ENCODE peak calls at places on chromosomes 3 and 15, in seven cellular contexts. V is ovary, A is transverse colon, L is IMR-90, N is prostate gland, Q is endothelial cell of umbilical vein, Z is A549. J is an unnamed sample.

GRCh38 chr3:49120438-49121135 is at the start of gene USP19:
- DNase-seq in V (peak; percentile 95), A (peak; percentile 97), L (peak; percentile 90), N (peak; percentile 94), Q (peak; percentile 94), Z (peak; percentile 91), J (peak; percentile 93)

GRCh38 chr3:87002346-87002745 is 11.4 kb upstream of the VGLL3 start:
- DNase-seq in V (no peak), A (no peak), L (no peak), N (no peak), Q (no peak), Z (no peak), J (no peak)

GRCh38 chr15:73844356-73844755 is 29.0 kb upstream of the TBC1D21 start:
- DNase-seq in V (no peak), A (no peak), L (peak; percentile 44), N (no peak), Q (no peak), Z (no peak), J (no peak)

GRCh38 chr3:33645060-33645841 is 72.8 kb downstream of the CLASP2 start:
- DNase-seq in V (no peak), A (no peak), L (peak; percentile 6), N (no peak), Q (peak; percentile 41), Z (no peak), J (peak; percentile 32)

GRCh38 chr3:21390856-21391255 is 360.2 kb downstream of the ZNF385D start:
- DNase-seq in V (no peak), A (no peak), L (no peak), N (no peak), Q (no peak), Z (no peak), J (no peak)

GRCh38 chr3:134718736-134719135 is 67.9 kb upstream of the KY start:
- DNase-seq in V (no peak), A (no peak), L (peak; percentile 5), N (no peak), Q (no peak), Z (no peak), J (no peak)

GRCh38 chr3:48459331-48459730 is 12.8 kb downstream of the ATRIP start:
- DNase-seq in V (no peak), A (no peak), L (no peak), N (no peak), Q (no peak), Z (no peak), J (no peak)

GRCh38 chr3:135012101-135012500 is 217.0 kb downstream of the EPHB1 start:
- DNase-seq in V (no peak), A (no peak), L (no peak), N (peak; percentile 10), Q (no peak), Z (no peak), J (no peak)

GRCh38 chr15:101168898-101169297 is 83.0 kb downstream of the CHSY1 start:
- DNase-seq in V (no peak), A (no peak), L (no peak), N (no peak), Q (no peak), Z (no peak), J (no peak)

GRCh38 chr15:101169457-101170071 is 82.3 kb downstream of the CHSY1 start:
- DNase-seq in V (no peak), A (no peak), L (peak; percentile 69), N (no peak), Q (no peak), Z (no peak), J (no peak)

GRCh38 chr15:101172421-101173097 is 79.3 kb downstream of the CHSY1 start:
- DNase-seq in V (no peak), A (no peak), L (peak; percentile 70), N (no peak), Q (no peak), Z (no peak), J (no peak)

GRCh38 chr15:101171954-101172353 is 79.9 kb downstream of the CHSY1 start:
- DNase-seq in V (no peak), A (no peak), L (no peak), N (no peak), Q (no peak), Z (no peak), J (no peak)

DNA sequence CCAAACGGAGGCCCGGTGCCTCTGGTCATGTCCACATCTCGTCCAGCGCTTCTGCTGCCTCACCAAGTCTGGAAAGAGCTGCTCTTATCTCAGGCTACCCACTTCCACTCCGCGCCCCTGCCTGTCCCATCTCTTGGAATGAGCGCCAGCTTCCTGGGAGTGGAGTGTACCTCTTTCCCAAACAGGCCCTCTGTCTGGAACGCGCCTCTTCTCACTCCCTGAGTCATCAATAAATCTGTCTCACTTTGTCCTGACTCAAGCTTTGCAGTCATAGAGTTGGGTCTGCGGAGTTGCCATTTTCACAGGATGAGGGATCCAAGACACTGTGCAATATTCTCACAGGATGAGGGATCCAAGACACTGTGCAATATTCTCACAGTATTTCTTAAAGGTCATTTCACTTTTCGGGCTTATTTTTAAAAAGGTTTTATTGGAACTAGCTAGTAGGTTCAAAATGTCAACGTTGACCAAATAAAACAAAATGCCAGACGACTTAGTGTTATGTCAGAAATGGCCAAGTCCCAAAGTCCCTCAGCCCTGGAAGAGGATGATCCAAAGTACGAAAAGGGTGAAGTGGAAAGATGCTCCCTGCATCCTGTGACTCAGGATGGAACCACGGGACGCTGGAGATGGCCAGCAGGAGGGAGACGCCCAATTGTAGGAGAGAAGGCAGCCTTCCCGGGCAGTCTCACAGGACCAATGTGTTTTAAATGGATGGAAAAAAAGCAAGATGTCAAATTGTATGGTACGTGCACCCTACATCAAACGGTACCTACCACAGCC is 81.1 kb downstream of the CHSY1 start:
- DNase-seq in V (no peak), A (no peak), L (peak; percentile 87), N (no peak), Q (no peak), Z (no peak), J (no peak)
- H3K27ac ChIP-seq in V (no peak overlapping the region), A (no peak overlapping the region), L (peak overlapping the region; percentile 45), N (peak overlapping the region; percentile 44), Q (no peak overlapping the region), Z (no peak overlapping the region), J (peak overlapping the region; percentile 38)

DNA sequence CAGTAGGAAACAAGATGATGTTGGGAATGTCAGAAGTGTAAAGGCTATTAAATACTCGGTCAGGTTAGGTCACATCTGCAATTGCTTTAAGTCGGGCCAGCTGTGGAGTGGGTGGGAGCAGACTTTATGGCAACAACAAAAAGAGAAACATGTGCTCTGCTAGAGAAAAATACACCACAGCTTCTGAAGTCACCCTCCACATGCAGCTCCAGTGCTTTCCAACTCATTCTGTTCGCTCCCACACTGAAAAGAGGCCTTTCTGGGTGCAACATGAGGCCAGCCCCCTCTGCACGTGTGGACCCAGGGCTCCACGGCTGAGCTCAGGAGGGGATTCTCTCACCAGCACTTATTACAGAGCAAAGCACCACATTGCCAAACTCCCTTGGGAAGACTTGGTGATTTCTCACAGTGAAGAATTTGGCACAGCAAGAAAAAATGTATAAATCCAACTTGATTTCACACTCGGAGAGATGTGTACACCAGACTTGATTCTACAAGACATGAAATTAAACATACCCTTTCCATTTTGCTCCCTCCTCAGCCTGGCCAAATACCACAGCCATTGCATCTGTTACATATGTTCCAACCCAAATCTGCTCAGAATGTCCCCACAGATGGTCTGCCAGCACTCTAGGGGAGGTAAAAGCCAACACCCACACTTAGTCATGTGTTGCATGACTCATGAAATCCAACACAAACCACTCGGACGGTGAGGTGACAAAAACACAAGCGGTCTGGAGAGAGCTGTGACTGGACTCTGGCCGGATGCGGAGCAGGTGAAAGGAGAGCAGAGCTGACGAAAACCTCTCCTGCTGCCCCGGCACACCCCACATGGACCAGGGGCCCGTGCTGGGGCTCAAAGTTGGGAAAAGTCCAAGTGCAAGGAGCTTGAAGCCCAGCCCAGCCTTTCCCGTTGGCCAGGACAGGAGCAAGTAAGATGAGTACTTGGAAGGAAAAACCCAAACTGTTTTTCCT is 74.6 kb downstream of the ITGB5 start:
- DNase-seq in V (peak; percentile 68), A (peak; percentile 79), L (peak; percentile 99), N (no peak), Q (peak; percentile 9), Z (peak; percentile 91), J (no peak)
- TF ChIP-seq POLR2A in V (no peak), A (no peak), L (no peak), N (no peak), Q (no peak), Z (no peak), J (no peak)

DNA sequence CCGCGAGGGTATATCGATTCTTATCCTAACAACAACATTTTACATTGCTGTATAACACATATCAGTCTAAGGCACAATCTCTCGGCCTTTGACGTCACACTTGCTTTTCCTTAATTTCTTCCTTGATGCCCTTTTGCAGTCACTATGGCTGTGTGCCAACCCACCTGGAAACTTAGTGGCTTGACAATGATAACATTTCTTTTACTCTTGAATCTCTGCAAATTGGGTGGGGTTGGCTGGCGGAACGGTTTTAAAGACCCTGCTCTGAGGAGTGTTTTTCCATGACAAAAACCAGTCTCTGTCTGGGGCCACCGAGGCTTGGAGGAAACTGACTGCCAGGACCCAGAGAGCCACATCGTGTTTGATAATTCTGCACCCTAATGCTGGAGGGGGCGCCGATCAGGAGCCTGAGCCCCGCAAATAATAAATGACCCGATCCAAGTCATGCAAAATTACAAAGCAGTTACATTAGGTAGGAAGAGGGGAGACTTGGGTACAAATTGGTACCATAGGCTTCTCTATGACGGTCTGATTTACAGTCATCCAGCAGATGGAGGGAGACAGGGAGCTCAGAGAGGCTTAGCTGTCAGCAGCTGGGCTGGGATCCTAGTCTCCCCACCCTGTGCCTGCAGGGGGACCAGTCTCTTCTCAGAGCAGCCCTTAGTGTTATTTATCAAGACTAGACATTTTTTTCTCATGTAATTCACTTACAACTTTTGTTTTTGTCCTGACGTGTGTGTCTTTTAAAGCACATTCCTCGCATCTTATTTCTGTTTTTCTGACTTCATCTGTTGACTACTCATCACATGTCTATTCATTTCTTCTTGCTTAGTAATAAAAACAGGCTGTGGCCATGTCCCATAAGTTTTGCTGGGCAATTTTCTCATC is 115.8 kb downstream of the KLF13 start:
- DNase-seq in V (no peak), A (no peak), L (peak; percentile 95), N (no peak), Q (no peak), Z (peak; percentile 52), J (no peak)
- H3K27ac ChIP-seq in V (no peak overlapping the region), A (peak overlapping the region; percentile 65), L (peak overlapping the region; percentile 13), N (no peak overlapping the region), Q (no peak overlapping the region), Z (no peak overlapping the region), J (no peak overlapping the region)

GRCh38 chr3:195903950-195904290 is 4.4 kb downstream of the TNK2 start:
- DNase-seq in V (no peak), A (no peak), L (no peak), N (no peak), Q (no peak), Z (no peak), J (no peak)

GRCh38 chr3:195899701-195900425 is 8.5 kb downstream of the TNK2 start:
- DNase-seq in V (no peak), A (no peak), L (no peak), N (no peak), Q (no peak), Z (no peak), J (no peak)

GRCh38 chr3:195897853-195898415 is 10.4 kb downstream of the TNK2 start:
- DNase-seq in V (no peak), A (no peak), L (no peak), N (no peak), Q (no peak), Z (no peak), J (no peak)

GRCh38 chr3:195897081-195897852 is 11.1 kb downstream of the TNK2 start:
- DNase-seq in V (peak; percentile 64), A (no peak), L (peak; percentile 74), N (no peak), Q (peak; percentile 55), Z (peak; percentile 30), J (peak; percentile 66)

DNA sequence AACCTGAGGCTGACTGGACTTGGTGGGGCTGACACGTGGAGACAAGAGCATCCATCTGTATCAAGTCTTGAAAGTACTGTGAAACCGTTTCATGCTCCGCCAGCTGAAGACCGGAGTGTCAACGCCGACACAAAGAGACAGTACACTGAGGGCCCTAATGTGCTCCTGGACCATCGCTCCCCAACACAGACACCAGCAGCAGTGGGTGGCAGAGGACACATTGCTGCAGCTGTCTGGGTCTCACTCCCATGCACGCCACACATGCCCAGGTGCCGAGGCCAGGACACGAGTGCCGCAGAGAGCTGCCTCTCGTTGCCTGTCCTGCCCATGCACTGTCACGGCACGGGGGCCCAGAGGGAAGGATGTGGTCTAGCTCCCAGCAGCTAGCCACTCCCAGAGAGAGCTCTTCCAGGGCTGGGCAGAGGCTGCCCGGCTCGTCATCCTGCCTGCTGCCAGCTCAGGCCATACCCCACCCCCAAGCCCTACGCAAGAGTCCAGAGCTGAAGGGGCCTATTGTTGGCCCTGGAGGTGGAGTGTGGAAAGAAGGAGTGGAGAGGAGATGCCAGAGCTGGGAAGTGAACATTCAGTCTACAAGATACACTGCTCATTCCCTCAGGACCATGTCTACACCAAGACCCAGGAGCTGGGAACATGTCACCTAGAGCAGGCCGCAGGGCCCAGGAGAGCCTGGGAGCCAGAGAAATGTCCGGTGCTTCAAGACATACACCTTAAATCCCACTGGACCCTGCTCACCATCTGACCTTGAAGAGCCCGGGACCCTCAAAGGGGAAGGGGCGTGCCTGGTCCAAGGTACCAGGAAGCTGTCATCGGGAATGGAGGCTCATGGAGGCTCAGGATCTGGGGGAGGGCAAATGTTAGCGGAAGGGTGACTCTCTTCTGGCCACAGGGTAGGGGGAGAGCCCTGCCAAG is 7.7 kb downstream of the TNK2 start:
- DNase-seq in V (no peak), A (peak; percentile 46), L (peak; percentile 54), N (no peak), Q (no peak), Z (no peak), J (peak; percentile 41)
- TF ChIP-seq POLR2A in V (no peak), A (no peak), L (no peak), N (peak; percentile 9), Q (no peak), Z (no peak), J (no peak)